ENCODE peak calls at places on chromosomes 7 and 10, in seven cellular contexts. T is neural progenitor cell, X is hypothalamus, B is neuronal stem cell, L is KBM-7, J is iPS-NIHi11, D is HS-5. P is an unnamed sample.

GRCh38 chr7:424301-424935 is 95.2 kb downstream of the PDGFA start:
- DNase-seq in T (no peak), X (no peak), B (no peak), L (no peak), J (no peak), D (no peak), P (peak)

GRCh38 chr7:47379629-47380324 is 202.1 kb downstream of the TNS3 start:
- DNase-seq in T (peak), X (peak), B (peak), L (no peak), J (peak), D (no peak), P (no peak)

GRCh38 chr10:114624941-114625780 is 32.9 kb downstream of the ABLIM1 start:
- DNase-seq in T (no peak), X (no peak), B (no peak), L (no peak), J (no peak), D (no peak), P (no peak)

GRCh38 chr7:99407849-99408346 is 499 bp downstream of the PDAP1 start:
- DNase-seq in T (peak), X (no peak), B (no peak), L (peak), J (no peak), D (peak), P (peak)

GRCh38 chr7:63038987-63039386 is 959.7 kb upstream of the ZNF722 start:
- DNase-seq in T (no peak), X (no peak), B (no peak), L (no peak), J (no peak), D (no peak), P (no peak)

GRCh38 chr10:89352039-89352597 is 24.3 kb downstream of the IFIT3 start:
- DNase-seq in T (no peak), X (no peak), B (no peak), L (no peak), J (peak), D (peak), P (peak)

GRCh38 chr7:98429799-98430198 is 28.9 kb upstream of the BAIAP2L1 start:
- DNase-seq in T (no peak), X (no peak), B (no peak), L (no peak), J (no peak), D (no peak), P (no peak)

GRCh38 chr7:93985101-93985500 is 19.1 kb downstream of the BET1 start:
- DNase-seq in T (no peak), X (no peak), B (no peak), L (no peak), J (no peak), D (no peak), P (no peak)

GRCh38 chr7:18861514-18861913 is 255.9 kb downstream of the TWIST1 start:
- DNase-seq in T (no peak), X (no peak), B (no peak), L (no peak), J (no peak), D (peak), P (no peak)

GRCh38 chr10:119742988-119743646 is 17.3 kb downstream of the INPP5F start:
- DNase-seq in T (no peak), X (no peak), B (no peak), L (no peak), J (peak), D (no peak), P (no peak)

GRCh38 chr10:32317795-32318194 is 29.2 kb downstream of the EPC1 start:
- DNase-seq in T (no peak), X (no peak), B (no peak), L (no peak), J (no peak), D (no peak), P (no peak)

GRCh38 chr7:97845622-97846203 is 26.5 kb downstream of the ASNS start:
- DNase-seq in T (peak), X (no peak), B (peak), L (peak), J (no peak), D (no peak), P (peak)

GRCh38 chr7:18154707-18155106 is 127.1 kb upstream of the PRPS1L1 start:
- DNase-seq in T (no peak), X (no peak), B (no peak), L (no peak), J (no peak), D (no peak), P (peak)

GRCh38 chr10:103661198-103661950 is 167.9 kb downstream of the NEURL1 start:
- DNase-seq in T (peak), X (peak), B (peak), L (no peak), J (peak), D (no peak), P (no peak)

GRCh38 chr10:17675638-17676037 is 31.7 kb downstream of the STAM start:
- DNase-seq in T (peak), X (no peak), B (no peak), L (no peak), J (no peak), D (no peak), P (no peak)

GRCh38 chr7:102404005-102404861 is 8.1 kb downstream of the PRKRIP1 start:
- DNase-seq in T (peak), X (no peak), B (peak), L (peak), J (peak), D (no peak), P (peak)

GRCh38 chr7:85508642-85509429 is 322.0 kb upstream of the SEMA3D start:
- DNase-seq in T (no peak), X (no peak), B (no peak), L (no peak), J (no peak), D (peak), P (no peak)

GRCh38 chr10:97798958-97799565 is 27.3 kb upstream of the SFRP5 start:
- DNase-seq in T (no peak), X (no peak), B (no peak), L (no peak), J (no peak), D (no peak), P (no peak)

GRCh38 chr10:114271014-114271778 is 32.1 kb downstream of the VWA2 start:
- DNase-seq in T (no peak), X (no peak), B (no peak), L (no peak), J (no peak), D (no peak), P (no peak)

GRCh38 chr10:67492317-67493019 is 203.5 kb downstream of the CTNNA3 start:
- DNase-seq in T (no peak), X (no peak), B (no peak), L (no peak), J (no peak), D (no peak), P (no peak)

GRCh38 chr7:40604601-40605438 is 470.0 kb downstream of the SUGCT start:
- DNase-seq in T (peak), X (peak), B (peak), L (peak), J (peak), D (no peak), P (peak)

GRCh38 chr10:29646238-29646902 is 11.6 kb upstream of the SVIL start:
- DNase-seq in T (peak), X (no peak), B (no peak), L (no peak), J (no peak), D (no peak), P (no peak)

P was measured in RPMI8226.